ENCODE peak calls at places on chromosomes 12 and 14, in seven cellular contexts. D is NCI-H1092 treated with DMSO at 0.1 percent for 48 hours; I is A172; S is hepatic stellate cell; B is stimulated activated CD4-positive, alpha-beta T cell treated with anti-CD3 and anti-CD28 coated beads, Interleukin-4, amount 100 ng/mL, for 48 hours; V is CD4-positive, alpha-beta T cell; U is cardiac fibroblast. Z is an unnamed sample.

GRCh38 chr14:73462815-73463214 is 4.5 kb upstream of the NUMB start:
- DNase-seq in D (peak), I (no peak), S (no peak), B (no peak), V (no peak), U (peak), Z (no peak)

GRCh38 chr14:24422261-24422660 is 7.2 kb downstream of the CBLN3 start:
- DNase-seq in D (no peak), I (no peak), S (no peak), B (no peak), V (no peak), U (no peak), Z (no peak)

GRCh38 chr12:92988622-92989130 is 59.6 kb upstream of the EEA1 start:
- DNase-seq in D (no peak), I (no peak), S (no peak), B (no peak), V (no peak), U (no peak), Z (no peak)

GRCh38 chr14:71193663-71194062 is 286.4 kb downstream of the PCNX1 start:
- DNase-seq in D (no peak), I (no peak), S (no peak), B (no peak), V (no peak), U (no peak), Z (no peak)

GRCh38 chr14:71803539-71804260 is 128.5 kb upstream of the RGS6 start:
- DNase-seq in D (no peak), I (peak), S (no peak), B (no peak), V (no peak), U (peak), Z (peak)

GRCh38 chr12:93065896-93066295 is 136.8 kb upstream of the EEA1 start:
- DNase-seq in D (no peak), I (no peak), S (no peak), B (no peak), V (no peak), U (no peak), Z (no peak)

GRCh38 chr12:72053604-72054003 is 115.0 kb downstream of the TPH2 start:
- DNase-seq in D (no peak), I (peak), S (peak), B (no peak), V (no peak), U (no peak), Z (no peak)

GRCh38 chr12:25051583-25052190 is 102.8 kb upstream of the BCAT1 start:
- DNase-seq in D (no peak), I (no peak), S (no peak), B (peak), V (peak), U (no peak), Z (no peak)

GRCh38 chr14:90518941-90519256 is 122.1 kb downstream of the CALM1 start:
- DNase-seq in D (no peak), I (peak), S (no peak), B (peak), V (peak), U (peak), Z (no peak)

GRCh38 chr12:56487448-56488040 is 417 bp downstream of the GLS2 start:
- DNase-seq in D (peak), I (no peak), S (no peak), B (no peak), V (peak), U (peak), Z (no peak)

GRCh38 chr14:95915326-95915725 is 38.7 kb downstream of the TUNAR start:
- DNase-seq in D (no peak), I (no peak), S (no peak), B (no peak), V (no peak), U (no peak), Z (no peak)

GRCh38 chr14:103184046-103184445 is 60.8 kb downstream of the TNFAIP2 start:
- DNase-seq in D (no peak), I (no peak), S (no peak), B (no peak), V (no peak), U (no peak), Z (no peak)

GRCh38 chr12:15701721-15702156 is 87.4 kb downstream of the EPS8 start:
- DNase-seq in D (no peak), I (no peak), S (no peak), B (no peak), V (no peak), U (peak), Z (no peak)

GRCh38 chr14:104144453-104144790 is 6.0 kb downstream of the KIF26A start:
- DNase-seq in D (no peak), I (no peak), S (no peak), B (no peak), V (no peak), U (no peak), Z (no peak)

GRCh38 chr14:104353221-104353920 is 215.0 kb downstream of the KIF26A start:
- DNase-seq in D (no peak), I (no peak), S (no peak), B (no peak), V (no peak), U (no peak), Z (no peak)

GRCh38 chr14:23114669-23115491 is 4.2 kb downstream of the CEBPE start:
- DNase-seq in D (no peak), I (peak), S (peak), B (no peak), V (no peak), U (peak), Z (peak)

GRCh38 chr14:35416108-35416750 is 11.7 kb upstream of the NFKBIA start:
- DNase-seq in D (no peak), I (no peak), S (no peak), B (peak), V (peak), U (no peak), Z (no peak)

Z was measured in COLO829.